ENCODE peak calls at places on chromosome 21, in six cellular contexts. One of them, this sample, is unnamed.

GRCh38 chr21:34534522-34534921 is 22.5 kb upstream of the KCNE1 start:
- DNase-seq in activated naive CD4-positive, alpha-beta T cell treated with anti-CD3 and anti-CD28 coated beads, Interleukin-2, amount 10 ng/mL, durations not matched to agents 7 days and 5 days: no peak
- DNase-seq in left cardiac atrium: no peak
- DNase-seq in NCI-H460: no peak
- DNase-seq in naive thymus-derived CD4-positive, alpha-beta T cell: no peak
- DNase-seq in COR-L47: no peak
- DNase-seq in this sample: no peak

GRCh38 chr21:31900121-31900895 is 27.5 kb downstream of the HUNK start:
- DNase-seq in left cardiac atrium: no peak
- DNase-seq in activated naive CD4-positive, alpha-beta T cell treated with anti-CD3 and anti-CD28 coated beads, Interleukin-2, amount 10 ng/mL, durations not matched to agents 7 days and 5 days: no peak
- DNase-seq in COR-L47: no peak
- DNase-seq in NCI-H460: no peak
- DNase-seq in naive thymus-derived CD4-positive, alpha-beta T cell: no peak
- DNase-seq in this sample: no peak

GRCh38 chr21:46202592-46203202 is 18.4 kb upstream of the SPATC1L start:
- DNase-seq in activated naive CD4-positive, alpha-beta T cell treated with anti-CD3 and anti-CD28 coated beads, Interleukin-2, amount 10 ng/mL, durations not matched to agents 7 days and 5 days: no peak
- DNase-seq in naive thymus-derived CD4-positive, alpha-beta T cell: no peak
- DNase-seq in left cardiac atrium: peak
- DNase-seq in NCI-H460: no peak
- DNase-seq in COR-L47: no peak
- DNase-seq in this sample: no peak

GRCh38 chr21:14591277-14591876 is 45.3 kb upstream of the SAMSN1 start:
- DNase-seq in NCI-H460: peak
- DNase-seq in naive thymus-derived CD4-positive, alpha-beta T cell: no peak
- DNase-seq in activated naive CD4-positive, alpha-beta T cell treated with anti-CD3 and anti-CD28 coated beads, Interleukin-2, amount 10 ng/mL, durations not matched to agents 7 days and 5 days: no peak
- DNase-seq in left cardiac atrium: no peak
- DNase-seq in COR-L47: no peak
- DNase-seq in this sample: no peak

GRCh38 chr21:45304945-45305344 is 17.2 kb upstream of the POFUT2 start:
- DNase-seq in left cardiac atrium: peak
- DNase-seq in activated naive CD4-positive, alpha-beta T cell treated with anti-CD3 and anti-CD28 coated beads, Interleukin-2, amount 10 ng/mL, durations not matched to agents 7 days and 5 days: no peak
- DNase-seq in naive thymus-derived CD4-positive, alpha-beta T cell: no peak
- DNase-seq in COR-L47: no peak
- DNase-seq in NCI-H460: no peak
- DNase-seq in this sample: no peak

GRCh38 chr21:35059742-35060141 is 10.6 kb upstream of the RUNX1 start:
- DNase-seq in COR-L47: no peak
- DNase-seq in NCI-H460: no peak
- DNase-seq in naive thymus-derived CD4-positive, alpha-beta T cell: no peak
- DNase-seq in left cardiac atrium: no peak
- DNase-seq in activated naive CD4-positive, alpha-beta T cell treated with anti-CD3 and anti-CD28 coated beads, Interleukin-2, amount 10 ng/mL, durations not matched to agents 7 days and 5 days: no peak
- DNase-seq in this sample: no peak

GRCh38 chr21:45839274-45839673 is 142.3 kb upstream of the COL6A1 start:
- DNase-seq in naive thymus-derived CD4-positive, alpha-beta T cell: no peak
- DNase-seq in NCI-H460: no peak
- DNase-seq in COR-L47: no peak
- DNase-seq in left cardiac atrium: no peak
- DNase-seq in activated naive CD4-positive, alpha-beta T cell treated with anti-CD3 and anti-CD28 coated beads, Interleukin-2, amount 10 ng/mL, durations not matched to agents 7 days and 5 days: no peak
- DNase-seq in this sample: peak

GRCh38 chr21:45562965-45563364 is 20.7 kb upstream of the SLC19A1 start:
- DNase-seq in NCI-H460: no peak
- DNase-seq in naive thymus-derived CD4-positive, alpha-beta T cell: no peak
- DNase-seq in activated naive CD4-positive, alpha-beta T cell treated with anti-CD3 and anti-CD28 coated beads, Interleukin-2, amount 10 ng/mL, durations not matched to agents 7 days and 5 days: no peak
- DNase-seq in left cardiac atrium: no peak
- DNase-seq in COR-L47: no peak
- DNase-seq in this sample: no peak

GRCh38 chr21:43699933-43700599 is 18.9 kb upstream of the PDXK start:
- DNase-seq in left cardiac atrium: no peak
- DNase-seq in naive thymus-derived CD4-positive, alpha-beta T cell: no peak
- DNase-seq in NCI-H460: no peak
- DNase-seq in COR-L47: no peak
- DNase-seq in activated naive CD4-positive, alpha-beta T cell treated with anti-CD3 and anti-CD28 coated beads, Interleukin-2, amount 10 ng/mL, durations not matched to agents 7 days and 5 days: no peak
- DNase-seq in this sample: no peak

GRCh38 chr21:45078877-45079281 is 4.5 kb downstream of the ADARB1 start:
- DNase-seq in naive thymus-derived CD4-positive, alpha-beta T cell: peak
- DNase-seq in COR-L47: no peak
- DNase-seq in activated naive CD4-positive, alpha-beta T cell treated with anti-CD3 and anti-CD28 coated beads, Interleukin-2, amount 10 ng/mL, durations not matched to agents 7 days and 5 days: peak
- DNase-seq in NCI-H460: no peak
- DNase-seq in left cardiac atrium: no peak
- DNase-seq in this sample: no peak

GRCh38 chr21:45870421-45870820 is 111.1 kb upstream of the COL6A1 start:
- DNase-seq in left cardiac atrium: peak
- DNase-seq in activated naive CD4-positive, alpha-beta T cell treated with anti-CD3 and anti-CD28 coated beads, Interleukin-2, amount 10 ng/mL, durations not matched to agents 7 days and 5 days: no peak
- DNase-seq in NCI-H460: no peak
- DNase-seq in naive thymus-derived CD4-positive, alpha-beta T cell: no peak
- DNase-seq in COR-L47: no peak
- DNase-seq in this sample: no peak

GRCh38 chr21:39867198-39867650 is at the start of gene PCP4:
- DNase-seq in activated naive CD4-positive, alpha-beta T cell treated with anti-CD3 and anti-CD28 coated beads, Interleukin-2, amount 10 ng/mL, durations not matched to agents 7 days and 5 days: peak
- DNase-seq in naive thymus-derived CD4-positive, alpha-beta T cell: no peak
- DNase-seq in COR-L47: peak
- DNase-seq in NCI-H460: peak
- DNase-seq in left cardiac atrium: peak
- DNase-seq in this sample: peak

GRCh38 chr21:43352568-43353281 is 74.2 kb downstream of the SIK1 start:
- DNase-seq in activated naive CD4-positive, alpha-beta T cell treated with anti-CD3 and anti-CD28 coated beads, Interleukin-2, amount 10 ng/mL, durations not matched to agents 7 days and 5 days: peak
- DNase-seq in NCI-H460: no peak
- DNase-seq in left cardiac atrium: no peak
- DNase-seq in naive thymus-derived CD4-positive, alpha-beta T cell: no peak
- DNase-seq in COR-L47: no peak
- DNase-seq in this sample: peak

GRCh38 chr21:27268290-27268689 is 301.4 kb upstream of the ADAMTS5 start:
- DNase-seq in NCI-H460: no peak
- DNase-seq in left cardiac atrium: no peak
- DNase-seq in activated naive CD4-positive, alpha-beta T cell treated with anti-CD3 and anti-CD28 coated beads, Interleukin-2, amount 10 ng/mL, durations not matched to agents 7 days and 5 days: no peak
- DNase-seq in COR-L47: no peak
- DNase-seq in naive thymus-derived CD4-positive, alpha-beta T cell: no peak
- DNase-seq in this sample: no peak

GRCh38 chr21:34202553-34203332 is 129.4 kb downstream of the MRPS6 start:
- DNase-seq in COR-L47: no peak
- DNase-seq in activated naive CD4-positive, alpha-beta T cell treated with anti-CD3 and anti-CD28 coated beads, Interleukin-2, amount 10 ng/mL, durations not matched to agents 7 days and 5 days: no peak
- DNase-seq in left cardiac atrium: peak
- DNase-seq in NCI-H460: no peak
- DNase-seq in naive thymus-derived CD4-positive, alpha-beta T cell: no peak
- DNase-seq in this sample: no peak

GRCh38 chr21:44548922-44549321 is 2.4 kb downstream of the KRTAP10-2 start:
- DNase-seq in naive thymus-derived CD4-positive, alpha-beta T cell: no peak
- DNase-seq in NCI-H460: no peak
- DNase-seq in activated naive CD4-positive, alpha-beta T cell treated with anti-CD3 and anti-CD28 coated beads, Interleukin-2, amount 10 ng/mL, durations not matched to agents 7 days and 5 days: no peak
- DNase-seq in left cardiac atrium: no peak
- DNase-seq in COR-L47: no peak
- DNase-seq in this sample: no peak

GRCh38 chr21:42315296-42315891 is at the start of gene TFF3:
- DNase-seq in activated naive CD4-positive, alpha-beta T cell treated with anti-CD3 and anti-CD28 coated beads, Interleukin-2, amount 10 ng/mL, durations not matched to agents 7 days and 5 days: no peak
- DNase-seq in COR-L47: peak
- DNase-seq in left cardiac atrium: no peak
- DNase-seq in NCI-H460: no peak
- DNase-seq in naive thymus-derived CD4-positive, alpha-beta T cell: no peak
- DNase-seq in this sample: peak

GRCh38 chr21:31235671-31236450 is 108.2 kb downstream of the TIAM1 start:
- DNase-seq in activated naive CD4-positive, alpha-beta T cell treated with anti-CD3 and anti-CD28 coated beads, Interleukin-2, amount 10 ng/mL, durations not matched to agents 7 days and 5 days: no peak
- DNase-seq in COR-L47: no peak
- DNase-seq in left cardiac atrium: no peak
- DNase-seq in NCI-H460: no peak
- DNase-seq in naive thymus-derived CD4-positive, alpha-beta T cell: no peak
- DNase-seq in this sample: peak

GRCh38 chr21:27519357-27519756 is 552.5 kb upstream of the ADAMTS5 start:
- DNase-seq in naive thymus-derived CD4-positive, alpha-beta T cell: no peak
- DNase-seq in NCI-H460: no peak
- DNase-seq in activated naive CD4-positive, alpha-beta T cell treated with anti-CD3 and anti-CD28 coated beads, Interleukin-2, amount 10 ng/mL, durations not matched to agents 7 days and 5 days: no peak
- DNase-seq in COR-L47: no peak
- DNase-seq in left cardiac atrium: no peak
- DNase-seq in this sample: peak

GRCh38 chr21:41605178-41605933 is 97.4 kb upstream of the TMPRSS2 start:
- DNase-seq in activated naive CD4-positive, alpha-beta T cell treated with anti-CD3 and anti-CD28 coated beads, Interleukin-2, amount 10 ng/mL, durations not matched to agents 7 days and 5 days: no peak
- DNase-seq in left cardiac atrium: no peak
- DNase-seq in COR-L47: no peak
- DNase-seq in naive thymus-derived CD4-positive, alpha-beta T cell: no peak
- DNase-seq in NCI-H460: no peak
- DNase-seq in this sample: peak

GRCh38 chr21:42865361-42866160 is 13.8 kb downstream of the WDR4 start:
- DNase-seq in activated naive CD4-positive, alpha-beta T cell treated with anti-CD3 and anti-CD28 coated beads, Interleukin-2, amount 10 ng/mL, durations not matched to agents 7 days and 5 days: no peak
- DNase-seq in NCI-H460: no peak
- DNase-seq in naive thymus-derived CD4-positive, alpha-beta T cell: no peak
- DNase-seq in left cardiac atrium: no peak
- DNase-seq in COR-L47: peak
- DNase-seq in this sample: no peak

GRCh38 chr21:40054403-40054802 is 187.2 kb downstream of the PCP4 start:
- DNase-seq in NCI-H460: no peak
- DNase-seq in COR-L47: peak
- DNase-seq in left cardiac atrium: peak
- DNase-seq in naive thymus-derived CD4-positive, alpha-beta T cell: no peak
- DNase-seq in activated naive CD4-positive, alpha-beta T cell treated with anti-CD3 and anti-CD28 coated beads, Interleukin-2, amount 10 ng/mL, durations not matched to agents 7 days and 5 days: no peak
- DNase-seq in this sample: peak

GRCh38 chr21:46425061-46425460 is 33.6 kb upstream of the DIP2A start:
- DNase-seq in naive thymus-derived CD4-positive, alpha-beta T cell: no peak
- DNase-seq in COR-L47: no peak
- DNase-seq in left cardiac atrium: no peak
- DNase-seq in NCI-H460: no peak
- DNase-seq in activated naive CD4-positive, alpha-beta T cell treated with anti-CD3 and anti-CD28 coated beads, Interleukin-2, amount 10 ng/mL, durations not matched to agents 7 days and 5 days: no peak
- DNase-seq in this sample: no peak

This sample was measured in PC-3.